ENCODE peak calls at places on chromosomes 11 and 22, in five cellular contexts. J is NCI-H2227 treated with DMSO at 0.1 percent for 48 hours; X is iPS-NIHi11; C is HCT116; A is activated CD4-positive, alpha-beta T cell treated with anti-CD3 and anti-CD28 coated beads, Interleukin-2, amount 50 U/mL, for 48 hours. Q is an unnamed sample.

GRCh38 chr11:73242291-73243092 is 24.4 kb downstream of the P2RY2 start:
- DNase-seq in J (peak; percentile 84), X (peak; percentile 78), C (peak; percentile 65), A (peak; percentile 78), Q (no peak)

GRCh38 chr11:2549491-2549875 is 104.7 kb downstream of the KCNQ1 start:
- DNase-seq in J (no peak), X (no peak), C (no peak), A (no peak), Q (no peak)

GRCh38 chr11:69512136-69512535 is 30.7 kb downstream of the LINC01488 start:
- DNase-seq in J (no peak), X (no peak), C (no peak), A (no peak), Q (no peak)

GRCh38 chr11:64358907-64359711 is at the start of gene RPS6KA4:
- DNase-seq in J (peak; percentile 25), X (peak; percentile 95), C (no peak), A (peak; percentile 62), Q (no peak)

GRCh38 chr11:124793466-124794278 is 6.5 kb downstream of the MSANTD2 start:
- DNase-seq in J (no peak), X (peak; percentile 49), C (peak; percentile 43), A (peak; percentile 18), Q (no peak)

GRCh38 chr11:5596611-5597201 is at the start of gene TRIM6:
- DNase-seq in J (no peak), X (peak; percentile 51), C (no peak), A (peak; percentile 11), Q (no peak)

GRCh38 chr11:36271794-36272409 is 17.3 kb downstream of the COMMD9 start:
- DNase-seq in J (no peak), X (peak; percentile 33), C (no peak), A (no peak), Q (no peak)

GRCh38 chr22:30945653-30946052 is 22.9 kb downstream of the MORC2 start:
- DNase-seq in J (no peak), X (no peak), C (no peak), A (no peak), Q (no peak)

GRCh38 chr22:50000587-50001387 is 11.8 kb downstream of the IL17REL start:
- DNase-seq in J (no peak), X (no peak), C (no peak), A (peak; percentile 2), Q (no peak)

GRCh38 chr22:19060356-19061009 is 61.7 kb downstream of the DGCR2 start:
- DNase-seq in J (no peak), X (no peak), C (no peak), A (no peak), Q (peak; percentile 38)

GRCh38 chr11:32723332-32723731 is 71.1 kb downstream of the CCDC73 start:
- DNase-seq in J (no peak), X (no peak), C (no peak), A (no peak), Q (no peak)

GRCh38 chr11:106794058-106794457 is 224.2 kb downstream of the GUCY1A2 start:
- DNase-seq in J (no peak), X (no peak), C (no peak), A (no peak), Q (peak; percentile 8)

GRCh38 chr11:72238040-72238450 is 5.9 kb downstream of the PHOX2A start:
- DNase-seq in J (no peak), X (peak; percentile 94), C (peak; percentile 44), A (peak; percentile 66), Q (peak; percentile 32)

GRCh38 chr11:60748225-60748624 is 8.4 kb upstream of the MS4A15 start:
- DNase-seq in J (no peak), X (no peak), C (no peak), A (no peak), Q (no peak)

GRCh38 chr11:134861490-134862107 is 449.6 kb upstream of the B3GAT1 start:
- DNase-seq in J (no peak), X (peak; percentile 28), C (no peak), A (no peak), Q (no peak)

GRCh38 chr11:26974068-26974790 is 19.7 kb upstream of the FIBIN start:
- DNase-seq in J (no peak), X (no peak), C (no peak), A (no peak), Q (no peak)

GRCh38 chr11:120625565-120625964 is 114.0 kb downstream of the GRIK4 start:
- DNase-seq in J (no peak), X (no peak), C (no peak), A (no peak), Q (no peak)

GRCh38 chr22:31253949-31254348 is 38.3 kb downstream of the PIK3IP1 start:
- DNase-seq in J (no peak), X (peak; percentile 56), C (no peak), A (no peak), Q (no peak)

GRCh38 chr22:38267086-38267485 is 5.7 kb downstream of the TMEM184B start:
- DNase-seq in J (no peak), X (no peak), C (no peak), A (peak; percentile 43), Q (no peak)

GRCh38 chr11:75792997-75793800 is 21.8 kb upstream of the UVRAG start:
- DNase-seq in J (no peak), X (no peak), C (no peak), A (no peak), Q (no peak)

GRCh38 chr11:34773826-34774225 is 142.4 kb downstream of the APIP start:
- DNase-seq in J (no peak), X (no peak), C (no peak), A (no peak), Q (no peak)

GRCh38 chr11:37076866-37077265 is 478.8 kb upstream of the RAG2 start:
- DNase-seq in J (no peak), X (peak; percentile 8), C (no peak), A (no peak), Q (no peak)

GRCh38 chr11:6438979-6439571 is 1.7 kb downstream of the HPX start:
- DNase-seq in J (no peak), X (peak; percentile 76), C (peak; percentile 43), A (peak; percentile 52), Q (no peak)

GRCh38 chr11:7449841-7450214 is 35.5 kb upstream of the OLFML1 start:
- DNase-seq in J (no peak), X (no peak), C (no peak), A (no peak), Q (no peak)

GRCh38 chr11:12113294-12113693 is 2.9 kb downstream of the MICAL2 start:
- DNase-seq in J (no peak), X (no peak), C (no peak), A (no peak), Q (no peak)

GRCh38 chr22:30876925-30877553 is 91.5 kb downstream of the MORC2 start:
- DNase-seq in J (no peak), X (peak; percentile 14), C (no peak), A (no peak), Q (no peak)

GRCh38 chr11:65583589-65583988 is 7.7 kb downstream of the EHBP1L1 start:
- DNase-seq in J (no peak), X (no peak), C (no peak), A (no peak), Q (no peak)

GRCh38 chr11:71117311-71117710 is 135.1 kb downstream of the SHANK2 start:
- DNase-seq in J (no peak), X (no peak), C (no peak), A (no peak), Q (no peak)

GRCh38 chr22:25447067-25447688 is 117.3 kb upstream of the GRK3 start:
- DNase-seq in J (no peak), X (no peak), C (no peak), A (no peak), Q (no peak)

GRCh38 chr22:49937758-49938564 is 19.5 kb downstream of the CRELD2 start:
- DNase-seq in J (no peak), X (no peak), C (no peak), A (no peak), Q (no peak)

Q was measured in non-pigmented ciliary epithelial cell.